ENCODE peak calls at places on chromosomes 3 and 15, in nine cellular contexts. One of them, this sample, is unnamed.

GRCh38 chr15:91956026-91956723 is 102.7 kb downstream of the SLCO3A1 start:
- DNase-seq in neural progenitor cell: peak
- DNase-seq in GM23248: peak
- DNase-seq in PC-3: no peak
- DNase-seq in hepatocyte: no peak
- DNase-seq in MM.1S: no peak
- DNase-seq in SK-N-SH: peak
- DNase-seq in HCT116: no peak
- DNase-seq in GM23338: peak
- DNase-seq in this sample: no peak

GRCh38 chr3:135000465-135000864 is 205.4 kb downstream of the EPHB1 start:
- DNase-seq in neural progenitor cell: no peak
- DNase-seq in GM23248: no peak
- DNase-seq in PC-3: no peak
- DNase-seq in hepatocyte: no peak
- DNase-seq in MM.1S: no peak
- DNase-seq in SK-N-SH: no peak
- DNase-seq in HCT116: no peak
- DNase-seq in GM23338: no peak
- DNase-seq in this sample: no peak

GRCh38 chr3:117074833-117075232 is 365.3 kb downstream of the TUSC7 start:
- DNase-seq in neural progenitor cell: no peak
- DNase-seq in GM23248: peak
- DNase-seq in PC-3: no peak
- DNase-seq in hepatocyte: no peak
- DNase-seq in MM.1S: no peak
- DNase-seq in SK-N-SH: no peak
- DNase-seq in HCT116: no peak
- DNase-seq in GM23338: no peak
- DNase-seq in this sample: no peak

GRCh38 chr15:33226559-33227181 is 32.2 kb upstream of the FMN1 start:
- DNase-seq in neural progenitor cell: peak
- DNase-seq in GM23248: peak
- DNase-seq in PC-3: peak
- DNase-seq in hepatocyte: peak
- DNase-seq in MM.1S: peak
- DNase-seq in SK-N-SH: peak
- DNase-seq in HCT116: peak
- DNase-seq in GM23338: peak
- DNase-seq in this sample: peak

GRCh38 chr15:50066202-50066601 is 52.8 kb downstream of the ATP8B4 start:
- DNase-seq in neural progenitor cell: no peak
- DNase-seq in GM23248: peak
- DNase-seq in PC-3: peak
- DNase-seq in hepatocyte: no peak
- DNase-seq in MM.1S: no peak
- DNase-seq in SK-N-SH: no peak
- DNase-seq in HCT116: no peak
- DNase-seq in GM23338: peak
- DNase-seq in this sample: no peak

GRCh38 chr15:88949734-88950400 is 36.7 kb upstream of the MFGE8 start:
- DNase-seq in neural progenitor cell: no peak
- DNase-seq in GM23248: no peak
- DNase-seq in PC-3: no peak
- DNase-seq in hepatocyte: no peak
- DNase-seq in MM.1S: peak
- DNase-seq in SK-N-SH: no peak
- DNase-seq in HCT116: no peak
- DNase-seq in GM23338: no peak
- DNase-seq in this sample: no peak

GRCh38 chr15:89783861-89784685 is 7.9 kb downstream of the MESP2 start:
- DNase-seq in neural progenitor cell: no peak
- DNase-seq in GM23248: no peak
- DNase-seq in PC-3: no peak
- DNase-seq in hepatocyte: no peak
- DNase-seq in MM.1S: no peak
- DNase-seq in SK-N-SH: peak
- DNase-seq in HCT116: no peak
- DNase-seq in GM23338: no peak
- DNase-seq in this sample: no peak

GRCh38 chr3:146814601-146815315 is 209.6 kb upstream of the PLSCR5 start:
- DNase-seq in neural progenitor cell: no peak
- DNase-seq in GM23248: peak
- DNase-seq in PC-3: no peak
- DNase-seq in hepatocyte: no peak
- DNase-seq in MM.1S: no peak
- DNase-seq in SK-N-SH: no peak
- DNase-seq in HCT116: no peak
- DNase-seq in GM23338: peak
- DNase-seq in this sample: no peak

GRCh38 chr3:62567097-62568021 is 194.0 kb upstream of the FEZF2 start:
- DNase-seq in neural progenitor cell: no peak
- DNase-seq in GM23248: peak
- DNase-seq in PC-3: no peak
- DNase-seq in hepatocyte: peak
- DNase-seq in MM.1S: no peak
- DNase-seq in SK-N-SH: no peak
- DNase-seq in HCT116: no peak
- DNase-seq in GM23338: no peak
- DNase-seq in this sample: no peak

GRCh38 chr3:41267975-41268640 is 68.8 kb downstream of the CTNNB1 start:
- DNase-seq in neural progenitor cell: no peak
- DNase-seq in GM23248: peak
- DNase-seq in PC-3: peak
- DNase-seq in hepatocyte: peak
- DNase-seq in MM.1S: no peak
- DNase-seq in SK-N-SH: no peak
- DNase-seq in HCT116: peak
- DNase-seq in GM23338: no peak
- DNase-seq in this sample: no peak

GRCh38 chr15:77840962-77841361 is 208.2 kb upstream of the LINGO1 start:
- DNase-seq in neural progenitor cell: no peak
- DNase-seq in GM23248: peak
- DNase-seq in PC-3: peak
- DNase-seq in hepatocyte: peak
- DNase-seq in MM.1S: no peak
- DNase-seq in SK-N-SH: no peak
- DNase-seq in HCT116: no peak
- DNase-seq in GM23338: no peak
- DNase-seq in this sample: no peak

GRCh38 chr3:173395412-173396181 is 1.9 kb upstream of the NLGN1 start:
- DNase-seq in neural progenitor cell: peak
- DNase-seq in GM23248: peak
- DNase-seq in PC-3: peak
- DNase-seq in hepatocyte: peak
- DNase-seq in MM.1S: peak
- DNase-seq in SK-N-SH: peak
- DNase-seq in HCT116: peak
- DNase-seq in GM23338: peak
- DNase-seq in this sample: no peak

GRCh38 chr3:170469151-170470062 is 50.7 kb downstream of the CLDN11 start:
- DNase-seq in neural progenitor cell: no peak
- DNase-seq in GM23248: peak
- DNase-seq in PC-3: peak
- DNase-seq in hepatocyte: peak
- DNase-seq in MM.1S: no peak
- DNase-seq in SK-N-SH: peak
- DNase-seq in HCT116: no peak
- DNase-seq in GM23338: no peak
- DNase-seq in this sample: no peak

DNA sequence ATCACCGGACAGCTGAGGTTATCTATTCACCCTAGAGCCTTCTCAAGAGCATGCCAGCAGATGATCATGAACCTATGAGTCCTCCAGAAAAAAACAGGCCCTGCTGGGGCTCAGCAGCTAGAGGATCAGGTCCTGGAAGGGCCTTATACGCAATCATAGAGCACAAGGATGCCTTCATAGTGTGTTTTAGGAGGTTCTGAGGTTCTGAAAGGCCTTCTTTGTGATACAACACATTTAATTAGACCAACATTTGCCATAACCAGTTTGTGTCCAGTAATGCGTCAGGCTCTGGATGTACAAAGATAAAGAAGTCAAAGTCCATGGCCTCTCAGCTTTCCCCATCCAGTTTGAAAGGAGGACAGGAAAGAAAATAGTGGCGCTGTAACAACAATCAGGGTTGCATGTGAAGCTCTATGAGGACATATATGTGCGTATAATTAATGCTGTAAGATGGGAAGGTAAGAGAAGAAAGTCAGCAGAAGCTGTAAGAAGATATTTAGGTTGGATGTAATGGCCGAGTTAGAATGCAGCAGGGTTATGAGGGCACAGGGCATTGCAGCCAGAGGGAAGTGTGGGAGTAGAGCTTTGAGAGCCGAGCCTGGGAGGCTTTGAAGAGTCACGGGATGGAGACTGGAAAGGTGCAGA is 302.6 kb upstream of the TBL1XR1 start:
- DNase-seq in neural progenitor cell: no peak
- DNase-seq in GM23248: no peak
- DNase-seq in PC-3: no peak
- DNase-seq in hepatocyte: peak
- DNase-seq in MM.1S: no peak
- DNase-seq in SK-N-SH: no peak
- DNase-seq in HCT116: no peak
- DNase-seq in GM23338: no peak
- DNase-seq in this sample: no peak
- TF ChIP-seq EZH2phosphoT487 in neural progenitor cell: no peak
- TF ChIP-seq EZH2phosphoT487 in GM23248: no peak
- TF ChIP-seq EZH2phosphoT487 in PC-3: no peak
- TF ChIP-seq EZH2phosphoT487 in hepatocyte: no peak
- TF ChIP-seq EZH2phosphoT487 in MM.1S: no peak
- TF ChIP-seq EZH2phosphoT487 in SK-N-SH: no peak
- TF ChIP-seq EZH2phosphoT487 in HCT116: no peak
- TF ChIP-seq EZH2phosphoT487 in GM23338: no peak
- TF ChIP-seq EZH2phosphoT487 in this sample: no peak

GRCh38 chr3:196117809-196118208 is 35.9 kb upstream of the TFRC start:
- DNase-seq in neural progenitor cell: no peak
- DNase-seq in GM23248: no peak
- DNase-seq in PC-3: no peak
- DNase-seq in hepatocyte: no peak
- DNase-seq in MM.1S: no peak
- DNase-seq in SK-N-SH: no peak
- DNase-seq in HCT116: no peak
- DNase-seq in GM23338: no peak
- DNase-seq in this sample: no peak
- TF ChIP-seq EZH2phosphoT487 in neural progenitor cell: no peak
- TF ChIP-seq EZH2phosphoT487 in GM23248: no peak
- TF ChIP-seq EZH2phosphoT487 in PC-3: no peak
- TF ChIP-seq EZH2phosphoT487 in hepatocyte: no peak
- TF ChIP-seq EZH2phosphoT487 in MM.1S: no peak
- TF ChIP-seq EZH2phosphoT487 in SK-N-SH: no peak
- TF ChIP-seq EZH2phosphoT487 in HCT116: no peak
- TF ChIP-seq EZH2phosphoT487 in GM23338: no peak
- TF ChIP-seq EZH2phosphoT487 in this sample: no peak

GRCh38 chr3:100209948-100210776 is 50.6 kb upstream of the TBC1D23 start:
- DNase-seq in neural progenitor cell: no peak
- DNase-seq in GM23248: peak
- DNase-seq in PC-3: no peak
- DNase-seq in hepatocyte: no peak
- DNase-seq in MM.1S: peak
- DNase-seq in SK-N-SH: no peak
- DNase-seq in HCT116: no peak
- DNase-seq in GM23338: no peak
- DNase-seq in this sample: no peak

GRCh38 chr3:100207886-100208285 is 52.9 kb upstream of the TBC1D23 start:
- DNase-seq in neural progenitor cell: no peak
- DNase-seq in GM23248: no peak
- DNase-seq in PC-3: no peak
- DNase-seq in hepatocyte: no peak
- DNase-seq in MM.1S: no peak
- DNase-seq in SK-N-SH: no peak
- DNase-seq in HCT116: no peak
- DNase-seq in GM23338: no peak
- DNase-seq in this sample: no peak

GRCh38 chr3:100209169-100209568 is 51.6 kb upstream of the TBC1D23 start:
- DNase-seq in neural progenitor cell: no peak
- DNase-seq in GM23248: no peak
- DNase-seq in PC-3: no peak
- DNase-seq in hepatocyte: no peak
- DNase-seq in MM.1S: no peak
- DNase-seq in SK-N-SH: no peak
- DNase-seq in HCT116: no peak
- DNase-seq in GM23338: no peak
- DNase-seq in this sample: no peak

GRCh38 chr3:100213891-100214573 is 46.8 kb upstream of the TBC1D23 start:
- DNase-seq in neural progenitor cell: no peak
- DNase-seq in GM23248: peak
- DNase-seq in PC-3: peak
- DNase-seq in hepatocyte: no peak
- DNase-seq in MM.1S: no peak
- DNase-seq in SK-N-SH: no peak
- DNase-seq in HCT116: no peak
- DNase-seq in GM23338: no peak
- DNase-seq in this sample: no peak

GRCh38 chr3:100210777-100211145 is 50.0 kb upstream of the TBC1D23 start:
- DNase-seq in neural progenitor cell: no peak
- DNase-seq in GM23248: peak
- DNase-seq in PC-3: no peak
- DNase-seq in hepatocyte: peak
- DNase-seq in MM.1S: peak
- DNase-seq in SK-N-SH: no peak
- DNase-seq in HCT116: no peak
- DNase-seq in GM23338: peak
- DNase-seq in this sample: no peak
- TF ChIP-seq EZH2phosphoT487 in neural progenitor cell: no peak
- TF ChIP-seq EZH2phosphoT487 in GM23248: no peak
- TF ChIP-seq EZH2phosphoT487 in PC-3: no peak
- TF ChIP-seq EZH2phosphoT487 in hepatocyte: no peak
- TF ChIP-seq EZH2phosphoT487 in MM.1S: no peak
- TF ChIP-seq EZH2phosphoT487 in SK-N-SH: no peak
- TF ChIP-seq EZH2phosphoT487 in HCT116: no peak
- TF ChIP-seq EZH2phosphoT487 in GM23338: no peak
- TF ChIP-seq EZH2phosphoT487 in this sample: no peak

GRCh38 chr3:167095976-167096375 is 284.1 kb downstream of the ZBBX start:
- DNase-seq in neural progenitor cell: no peak
- DNase-seq in GM23248: no peak
- DNase-seq in PC-3: peak
- DNase-seq in hepatocyte: no peak
- DNase-seq in MM.1S: no peak
- DNase-seq in SK-N-SH: no peak
- DNase-seq in HCT116: no peak
- DNase-seq in GM23338: no peak
- DNase-seq in this sample: no peak
- TF ChIP-seq EZH2phosphoT487 in neural progenitor cell: no peak
- TF ChIP-seq EZH2phosphoT487 in GM23248: no peak
- TF ChIP-seq EZH2phosphoT487 in PC-3: no peak
- TF ChIP-seq EZH2phosphoT487 in hepatocyte: no peak
- TF ChIP-seq EZH2phosphoT487 in MM.1S: no peak
- TF ChIP-seq EZH2phosphoT487 in SK-N-SH: no peak
- TF ChIP-seq EZH2phosphoT487 in HCT116: no peak
- TF ChIP-seq EZH2phosphoT487 in GM23338: no peak
- TF ChIP-seq EZH2phosphoT487 in this sample: no peak

GRCh38 chr3:184751204-184751809 is 39.4 kb upstream of the MAGEF1 start:
- DNase-seq in neural progenitor cell: no peak
- DNase-seq in GM23248: no peak
- DNase-seq in PC-3: no peak
- DNase-seq in hepatocyte: no peak
- DNase-seq in MM.1S: no peak
- DNase-seq in SK-N-SH: no peak
- DNase-seq in HCT116: no peak
- DNase-seq in GM23338: no peak
- DNase-seq in this sample: no peak
- TF ChIP-seq EZH2phosphoT487 in neural progenitor cell: no peak
- TF ChIP-seq EZH2phosphoT487 in GM23248: no peak
- TF ChIP-seq EZH2phosphoT487 in PC-3: no peak
- TF ChIP-seq EZH2phosphoT487 in hepatocyte: no peak
- TF ChIP-seq EZH2phosphoT487 in MM.1S: no peak
- TF ChIP-seq EZH2phosphoT487 in SK-N-SH: no peak
- TF ChIP-seq EZH2phosphoT487 in HCT116: no peak
- TF ChIP-seq EZH2phosphoT487 in GM23338: no peak
- TF ChIP-seq EZH2phosphoT487 in this sample: no peak